ENCODE peak calls at places on chromosomes 13 and 19, in seven cellular contexts. K is H7, J is Panc1, T is lung, U is aorta, Y is HepG2, P is upper lobe of right lung. W is an unnamed sample.

GRCh38 chr19:1240925-1241324 is 626 bp upstream of the ATP5F1D start:
- DNase-seq in T (no peak), K (no peak), J (no peak), P (no peak), Y (no peak), U (no peak), W (no peak)

GRCh38 chr19:45020071-45020470 is 18.8 kb upstream of the CLASRP start:
- DNase-seq in J (no peak), U (no peak), P (no peak), K (no peak), Y (peak; percentile 58), T (no peak), W (no peak)

GRCh38 chr19:31656507-31656906 is 307.3 kb upstream of the TSHZ3 start:
- DNase-seq in K (no peak), P (no peak), Y (no peak), J (no peak), U (no peak), T (no peak), W (no peak)

GRCh38 chr13:97879646-97880297 is 73.7 kb upstream of the IPO5 start:
- DNase-seq in J (no peak), U (no peak), Y (no peak), P (no peak), K (no peak), T (no peak), W (no peak)

GRCh38 chr19:52170863-52171320 is 529 bp downstream of the ZNF836 start:
- DNase-seq in P (peak; percentile 69), J (no peak), U (no peak), Y (no peak), T (no peak), K (peak; percentile 72), W (no peak)

GRCh38 chr19:16614941-16615340 is 13.1 kb downstream of the MED26 start:
- DNase-seq in K (no peak), Y (no peak), P (no peak), J (no peak), U (no peak), T (no peak), W (no peak)

GRCh38 chr13:53121131-53121773 is 92.6 kb downstream of the OLFM4 start:
- DNase-seq in K (no peak), Y (no peak), T (no peak), J (no peak), P (no peak), U (no peak), W (no peak)

GRCh38 chr13:114145722-114146121 is 13.3 kb upstream of the RASA3 start:
- DNase-seq in T (no peak), U (no peak), P (peak; percentile 37), Y (no peak), K (no peak), J (no peak), W (no peak)

GRCh38 chr13:106536244-106537034 is 977 bp upstream of the EFNB2 start:
- DNase-seq in J (peak; percentile 38), K (peak; percentile 88), T (peak; percentile 90), P (peak; percentile 96), Y (peak; percentile 47), U (peak; percentile 92), W (peak; percentile 78)

GRCh38 chr13:28819748-28820098 is 416 bp upstream of the MTUS2 start:
- DNase-seq in P (peak; percentile 77), Y (peak; percentile 9), U (peak; percentile 74), J (no peak), T (no peak), K (peak; percentile 96), W (peak; percentile 21)

GRCh38 chr13:32150794-32151193 is 119.2 kb downstream of the FRY start:
- DNase-seq in Y (no peak), K (no peak), T (peak; percentile 32), U (peak; percentile 86), J (no peak), P (no peak), W (no peak)

GRCh38 chr13:112693831-112694497 is 4.1 kb downstream of the ATP11A start:
- DNase-seq in Y (no peak), P (no peak), K (no peak), J (no peak), T (peak; percentile 73), U (peak; percentile 43), W (no peak)

GRCh38 chr13:101979825-101980224 is 422.0 kb downstream of the FGF14 start:
- DNase-seq in P (no peak), U (no peak), T (no peak), J (no peak), K (no peak), Y (no peak), W (no peak)

GRCh38 chr13:33752631-33753030 is 65.3 kb upstream of the RFC3 start:
- DNase-seq in U (no peak), P (no peak), K (no peak), Y (no peak), T (no peak), J (no peak), W (no peak)

GRCh38 chr19:55285225-55285890 is 1.6 kb downstream of the BRSK1 start:
- DNase-seq in T (no peak), J (no peak), P (no peak), Y (no peak), K (peak; percentile 63), U (no peak), W (no peak)
- H3K4me3 ChIP-seq in T (no peak overlapping the region), J (no peak overlapping the region), P (no peak overlapping the region), Y (no peak overlapping the region), K (peak overlapping the region; percentile 43), U (no peak overlapping the region), W (no peak overlapping the region)

GRCh38 chr19:5908773-5909442 is 4.2 kb downstream of the VMAC start:
- DNase-seq in Y (peak; percentile 92), K (no peak), J (no peak), U (no peak), T (no peak), P (no peak), W (no peak)
- H3K4me3 ChIP-seq in Y (peak overlapping the region; percentile 36), K (no peak overlapping the region), J (no peak overlapping the region), U (no peak overlapping the region), T (no peak overlapping the region), P (no peak overlapping the region), W (no peak overlapping the region)

GRCh38 chr19:10758978-10759377 is 41.1 kb downstream of the DNM2 start:
- DNase-seq in J (no peak), K (no peak), T (no peak), P (no peak), Y (no peak), U (no peak), W (no peak)
- H3K4me3 ChIP-seq in J (no peak overlapping the region), K (no peak overlapping the region), T (no peak overlapping the region), P (no peak overlapping the region), Y (no peak overlapping the region), U (no peak overlapping the region), W (peak overlapping the region; percentile 39)

GRCh38 chr19:22606212-22606553 is 27.9 kb upstream of the ZNF492 start:
- DNase-seq in J (no peak), P (no peak), Y (no peak), T (peak; percentile 11), K (no peak), U (no peak), W (no peak)

GRCh38 chr19:22602631-22603272 is 31.4 kb upstream of the ZNF492 start:
- DNase-seq in T (peak; percentile 17), J (no peak), K (no peak), U (no peak), P (no peak), Y (no peak), W (no peak)

GRCh38 chr19:22603518-22604440 is 30.3 kb upstream of the ZNF492 start:
- DNase-seq in P (no peak), T (no peak), K (no peak), Y (no peak), J (no peak), U (no peak), W (no peak)

GRCh38 chr19:22605275-22606211 is 28.6 kb upstream of the ZNF492 start:
- DNase-seq in P (no peak), K (no peak), U (no peak), J (no peak), Y (no peak), T (peak; percentile 15), W (no peak)

GRCh38 chr19:22604571-22605274 is 29.4 kb upstream of the ZNF492 start:
- DNase-seq in Y (no peak), J (no peak), T (no peak), U (no peak), K (no peak), P (no peak), W (no peak)
- H3K4me3 ChIP-seq in Y (no peak overlapping the region), J (no peak overlapping the region), T (no peak overlapping the region), U (no peak overlapping the region), K (no peak overlapping the region), P (no peak overlapping the region), W (no peak overlapping the region)

GRCh38 chr19:39415111-39416046 is 2.9 kb downstream of the PLEKHG2 start:
- DNase-seq in J (no peak), Y (no peak), K (peak; percentile 83), T (no peak), P (no peak), U (no peak), W (no peak)
- H3K4me3 ChIP-seq in J (peak overlapping the region; percentile 42), Y (no peak overlapping the region), K (no peak overlapping the region), T (peak overlapping the region; percentile 6), P (peak overlapping the region; percentile 81), U (no peak overlapping the region), W (no peak overlapping the region)

GRCh38 chr19:11291415-11291814 is 4.5 kb upstream of the TSPAN16 start:
- DNase-seq in K (no peak), U (no peak), J (no peak), T (no peak), Y (no peak), P (no peak), W (no peak)

GRCh38 chr19:11295180-11295579 is 780 bp upstream of the TSPAN16 start:
- DNase-seq in U (no peak), T (no peak), K (no peak), P (no peak), Y (no peak), J (no peak), W (no peak)

GRCh38 chr19:11291991-11292390 is 4.0 kb upstream of the TSPAN16 start:
- DNase-seq in P (no peak), Y (no peak), J (no peak), U (no peak), T (no peak), K (no peak), W (no peak)

GRCh38 chr19:11295665-11296245 is at the start of gene TSPAN16:
- DNase-seq in P (no peak), K (no peak), Y (no peak), J (no peak), T (no peak), U (no peak), W (no peak)

DNA sequence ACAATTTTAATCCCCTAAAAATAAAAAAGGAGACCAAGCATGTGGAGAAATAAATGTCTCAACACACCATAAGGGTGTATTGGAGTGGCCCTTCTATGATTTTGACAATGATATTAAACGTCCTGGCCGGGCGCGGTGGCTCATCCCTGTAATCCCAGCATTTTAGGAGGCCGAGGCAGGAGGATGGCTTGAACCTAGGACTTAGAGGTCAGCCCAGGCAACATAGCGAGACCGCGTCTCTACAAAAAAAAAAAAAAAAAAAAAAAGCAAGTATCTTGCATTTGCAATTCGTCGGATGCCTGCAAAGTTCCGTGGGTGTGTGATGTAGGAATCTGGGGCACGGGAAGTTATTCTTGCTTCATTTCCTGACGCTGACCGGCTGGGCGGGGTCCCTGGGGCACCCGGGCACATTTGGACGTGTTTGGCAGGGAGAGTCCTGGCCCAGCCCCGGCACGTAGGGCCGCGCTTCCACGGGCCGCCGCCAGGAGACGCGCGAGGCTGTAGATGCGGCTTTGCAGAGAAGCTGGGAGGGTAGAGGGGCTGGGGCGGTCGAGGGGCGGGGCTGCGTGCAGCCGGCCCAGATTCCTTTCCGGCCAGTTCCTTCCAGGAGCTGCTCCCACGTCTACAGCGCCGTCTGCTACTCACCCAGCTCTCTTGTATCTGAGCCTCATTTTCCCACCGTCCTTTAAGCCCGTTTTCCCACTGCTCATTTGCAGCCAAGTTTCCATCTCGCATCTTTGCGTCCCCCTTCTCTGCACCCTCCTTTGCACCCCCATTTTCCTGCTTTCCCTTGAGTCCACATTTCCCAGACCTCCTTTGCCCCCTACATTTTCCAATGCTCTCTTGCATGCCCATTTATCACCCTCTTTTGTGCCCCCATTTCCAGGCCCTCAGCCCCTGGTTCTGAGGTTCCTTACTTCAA is 2.2 kb upstream of the TSPAN16 start:
- DNase-seq in K (peak; percentile 99), P (peak; percentile 98), J (peak; percentile 82), T (peak; percentile 95), U (peak; percentile 98), Y (peak; percentile 78), W (peak; percentile 76)
- H3K4me3 ChIP-seq in K (peak overlapping the region; percentile 6), P (no peak overlapping the region), J (peak overlapping the region; percentile 34), T (no peak overlapping the region), U (no peak overlapping the region), Y (no peak overlapping the region), W (no peak overlapping the region)

W was measured in naive thymus-derived CD4-positive, alpha-beta T cell.